ENCODE peak calls at places on chromosomes 3 and 15, in eight cellular contexts. N is endothelial cell of umbilical vein; Z is activated naive CD8-positive, alpha-beta T cell treated with anti-CD3 and anti-CD28 coated beads, Interleukin-2, amount 50 U/mL, for 24 hours; K is caudate nucleus; P is M059J; S is ACHN; J is Right ventricle myocardium superior; L is GM23248. D is an unnamed sample.

GRCh38 chr15:41777421-41777973 is 3.2 kb downstream of the MAPKBP1 start:
- DNase-seq in N (peak), Z (no peak), K (no peak), P (peak), S (no peak), J (no peak), L (peak), D (peak)

GRCh38 chr3:111582114-111582461 is 13.1 kb downstream of the ZBED2 start:
- DNase-seq in N (no peak), Z (no peak), K (no peak), P (peak), S (peak), J (no peak), L (peak), D (peak)

GRCh38 chr15:57213783-57214366 is 162.4 kb upstream of the CGNL1 start:
- DNase-seq in N (peak), Z (no peak), K (no peak), P (peak), S (peak), J (no peak), L (peak), D (peak)

GRCh38 chr15:41993447-41994170 is 21.3 kb upstream of the EHD4 start:
- DNase-seq in N (peak), Z (no peak), K (no peak), P (no peak), S (no peak), J (no peak), L (no peak), D (no peak)

GRCh38 chr3:79167651-79168416 is 600.0 kb downstream of the ROBO1 start:
- DNase-seq in N (peak), Z (no peak), K (no peak), P (peak), S (peak), J (no peak), L (peak), D (no peak)

GRCh38 chr15:36999778-37000177 is 100.6 kb downstream of the MEIS2 start:
- DNase-seq in N (no peak), Z (no peak), K (no peak), P (no peak), S (no peak), J (no peak), L (no peak), D (no peak)

GRCh38 chr15:68668926-68669600 is 90.3 kb downstream of the CORO2B start:
- DNase-seq in N (no peak), Z (no peak), K (no peak), P (no peak), S (no peak), J (no peak), L (no peak), D (no peak)

GRCh38 chr3:163622384-163622783 is 1455.9 kb downstream of the SI start:
- DNase-seq in N (no peak), Z (no peak), K (no peak), P (peak), S (peak), J (no peak), L (no peak), D (no peak)

GRCh38 chr3:188153498-188153948 is 434 bp upstream of the LPP start:
- DNase-seq in N (peak), Z (peak), K (peak), P (peak), S (peak), J (peak), L (peak), D (peak)

D was measured in kidney glomerular epithelial cell.